ENCODE peak calls at places on chromosomes 2 and 18, in four cellular contexts. One of them, this sample, is unnamed.

GRCh38 chr18:35347991-35348390 is 3.8 kb upstream of the ZNF24 start:
- DNase-seq in AG09309: no peak
- DNase-seq in astrocyte of the spinal cord: no peak
- DNase-seq in dorsolateral prefrontal cortex: no peak
- DNase-seq in this sample: no peak

GRCh38 chr2:191521608-191522208 is 156.2 kb upstream of the NABP1 start:
- DNase-seq in AG09309: no peak
- DNase-seq in astrocyte of the spinal cord: peak
- DNase-seq in dorsolateral prefrontal cortex: no peak
- DNase-seq in this sample: no peak

GRCh38 chr2:25692143-25692542 is 18.8 kb upstream of the DTNB start:
- DNase-seq in AG09309: no peak
- DNase-seq in astrocyte of the spinal cord: no peak
- DNase-seq in dorsolateral prefrontal cortex: no peak
- DNase-seq in this sample: peak

GRCh38 chr2:52710810-52711618 is 1056.6 kb upstream of the CHAC2 start:
- DNase-seq in AG09309: no peak
- DNase-seq in astrocyte of the spinal cord: no peak
- DNase-seq in dorsolateral prefrontal cortex: no peak
- DNase-seq in this sample: no peak

GRCh38 chr2:190533175-190533967 is 1.2 kb downstream of the NEMP2 start:
- DNase-seq in AG09309: no peak
- DNase-seq in astrocyte of the spinal cord: no peak
- DNase-seq in dorsolateral prefrontal cortex: no peak
- DNase-seq in this sample: no peak

GRCh38 chr2:235234711-235235110 is 259.1 kb upstream of the AGAP1 start:
- DNase-seq in AG09309: no peak
- DNase-seq in astrocyte of the spinal cord: no peak
- DNase-seq in dorsolateral prefrontal cortex: no peak
- DNase-seq in this sample: no peak

GRCh38 chr2:112198780-112199179 is 56.1 kb downstream of the ZC3H8 start:
- DNase-seq in AG09309: peak
- DNase-seq in astrocyte of the spinal cord: no peak
- DNase-seq in dorsolateral prefrontal cortex: no peak
- DNase-seq in this sample: no peak

GRCh38 chr2:2173633-2174032 is 157.4 kb downstream of the MYT1L start:
- DNase-seq in AG09309: no peak
- DNase-seq in astrocyte of the spinal cord: no peak
- DNase-seq in dorsolateral prefrontal cortex: no peak
- DNase-seq in this sample: no peak

GRCh38 chr2:120219766-120220165 is 3.4 kb downstream of the TMEM185B start:
- DNase-seq in AG09309: no peak
- DNase-seq in astrocyte of the spinal cord: no peak
- DNase-seq in dorsolateral prefrontal cortex: no peak
- DNase-seq in this sample: no peak

GRCh38 chr2:233801357-233802131 is 23.4 kb downstream of the MROH2A start:
- DNase-seq in AG09309: no peak
- DNase-seq in astrocyte of the spinal cord: no peak
- DNase-seq in dorsolateral prefrontal cortex: peak
- DNase-seq in this sample: peak

GRCh38 chr18:13530215-13530878 is 196.0 kb downstream of the FAM210A start:
- DNase-seq in AG09309: no peak
- DNase-seq in astrocyte of the spinal cord: no peak
- DNase-seq in dorsolateral prefrontal cortex: no peak
- DNase-seq in this sample: no peak

GRCh38 chr2:13113016-13113415 is 396.3 kb downstream of the TRIB2 start:
- DNase-seq in AG09309: no peak
- DNase-seq in astrocyte of the spinal cord: no peak
- DNase-seq in dorsolateral prefrontal cortex: no peak
- DNase-seq in this sample: no peak

GRCh38 chr18:48800877-48801727 is 149.7 kb downstream of the SMAD7 start:
- DNase-seq in AG09309: peak
- DNase-seq in astrocyte of the spinal cord: no peak
- DNase-seq in dorsolateral prefrontal cortex: peak
- DNase-seq in this sample: no peak

DNA sequence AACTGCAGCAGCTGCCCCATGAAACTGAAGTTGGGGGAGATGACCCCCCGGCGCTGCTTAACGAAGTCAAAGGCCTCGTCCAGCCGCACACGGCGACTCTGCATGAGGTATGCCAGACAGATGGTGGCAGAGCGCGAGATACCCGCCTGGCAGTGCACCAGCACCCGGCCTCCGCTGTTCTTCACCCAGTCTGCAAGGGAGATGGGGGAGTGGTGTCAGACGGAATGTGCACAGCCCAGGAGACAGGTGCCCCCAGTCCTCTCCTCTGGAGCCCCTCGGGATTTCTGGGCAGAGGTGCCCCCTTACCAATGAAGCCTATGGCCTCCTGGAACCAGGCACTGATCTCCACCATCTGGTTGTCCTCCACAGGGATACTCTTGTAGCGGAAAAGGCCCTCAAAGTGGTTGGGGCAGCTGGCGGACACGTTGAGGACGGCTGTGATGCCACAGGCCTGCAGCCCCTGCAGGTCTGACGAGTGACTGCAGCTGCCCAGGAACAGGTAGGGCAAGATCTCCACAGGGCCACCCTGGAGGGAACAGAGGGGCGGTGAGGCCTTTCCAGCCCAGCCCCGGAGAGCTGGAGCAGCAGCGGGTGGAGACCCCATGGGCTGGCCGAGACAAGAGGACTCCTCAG is 1.3 kb downstream of the DUSP2 start:
- DNase-seq in AG09309: no peak
- DNase-seq in astrocyte of the spinal cord: no peak
- DNase-seq in dorsolateral prefrontal cortex: peak
- DNase-seq in this sample: peak
- TF ChIP-seq CTCF in AG09309: peak
- TF ChIP-seq CTCF in astrocyte of the spinal cord: no peak
- TF ChIP-seq CTCF in dorsolateral prefrontal cortex: no peak
- TF ChIP-seq CTCF in this sample: peak

DNA sequence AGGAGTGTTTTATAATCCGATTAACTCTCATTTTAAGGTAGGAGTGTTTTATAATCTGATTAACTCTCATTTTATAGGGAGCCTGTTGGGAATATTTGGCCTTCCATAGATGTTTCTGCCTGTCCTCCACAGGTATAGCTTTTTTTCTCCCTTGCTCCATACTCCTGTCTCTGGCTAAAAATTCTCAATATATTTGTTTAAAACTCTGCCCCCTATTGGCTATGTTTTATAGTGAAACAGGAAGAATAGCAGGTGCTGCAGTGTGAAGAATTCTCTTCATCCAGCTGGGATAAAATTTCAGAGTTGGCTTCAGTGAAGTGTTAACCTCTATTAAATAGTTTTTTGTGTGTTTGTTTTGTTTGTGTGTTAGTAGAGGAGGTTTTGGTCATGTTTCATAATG is 1046.0 kb upstream of the TMEFF2 start:
- DNase-seq in AG09309: no peak
- DNase-seq in astrocyte of the spinal cord: no peak
- DNase-seq in dorsolateral prefrontal cortex: no peak
- DNase-seq in this sample: no peak
- TF ChIP-seq CTCF in AG09309: no peak
- TF ChIP-seq CTCF in astrocyte of the spinal cord: peak
- TF ChIP-seq CTCF in dorsolateral prefrontal cortex: peak
- TF ChIP-seq CTCF in this sample: peak

GRCh38 chr2:146944601-146945000 is 900.2 kb upstream of the ACVR2A start:
- DNase-seq in AG09309: no peak
- DNase-seq in astrocyte of the spinal cord: no peak
- DNase-seq in dorsolateral prefrontal cortex: no peak
- DNase-seq in this sample: no peak
- TF ChIP-seq CTCF in AG09309: no peak
- TF ChIP-seq CTCF in astrocyte of the spinal cord: no peak
- TF ChIP-seq CTCF in dorsolateral prefrontal cortex: no peak
- TF ChIP-seq CTCF in this sample: no peak

GRCh38 chr2:54760310-54760709 is 36.8 kb downstream of the EML6 start:
- DNase-seq in AG09309: no peak
- DNase-seq in astrocyte of the spinal cord: no peak
- DNase-seq in dorsolateral prefrontal cortex: no peak
- DNase-seq in this sample: no peak

GRCh38 chr2:54767921-54768320 is 44.5 kb downstream of the EML6 start:
- DNase-seq in AG09309: no peak
- DNase-seq in astrocyte of the spinal cord: peak
- DNase-seq in dorsolateral prefrontal cortex: no peak
- DNase-seq in this sample: no peak

GRCh38 chr2:54768772-54769428 is 45.4 kb downstream of the EML6 start:
- DNase-seq in AG09309: no peak
- DNase-seq in astrocyte of the spinal cord: no peak
- DNase-seq in dorsolateral prefrontal cortex: no peak
- DNase-seq in this sample: no peak

DNA sequence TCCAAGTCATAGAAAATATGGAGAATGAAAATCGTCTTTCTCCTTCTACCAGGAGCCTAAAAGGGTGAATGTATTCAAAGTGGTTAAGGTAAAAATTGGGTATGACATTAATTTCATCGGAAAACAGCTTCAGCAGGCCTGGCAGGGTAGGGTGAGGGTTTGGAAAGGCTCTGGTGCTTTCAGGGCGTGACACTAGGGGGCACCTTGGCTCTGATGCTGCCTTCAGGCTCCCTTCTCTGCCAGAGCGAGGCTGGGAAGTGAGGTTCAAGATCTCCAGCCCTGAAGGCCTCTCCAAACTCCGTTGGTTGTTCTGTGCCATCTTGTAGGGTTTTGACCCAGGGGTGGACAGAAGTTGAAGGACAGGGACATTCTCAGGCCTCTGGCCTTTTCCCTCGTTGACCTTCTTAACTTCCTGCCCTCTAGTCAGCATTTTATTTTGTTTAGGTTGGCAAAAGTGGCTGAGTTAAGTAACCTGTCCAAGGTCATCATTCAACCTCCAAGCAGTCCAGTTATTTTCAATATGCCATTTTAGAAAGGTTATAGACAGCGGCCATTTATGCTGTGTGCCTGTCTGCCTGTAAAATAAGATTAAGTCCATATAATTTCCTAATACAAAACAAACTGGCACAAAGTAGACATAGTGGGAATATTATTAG is 40.3 kb downstream of the EML6 start:
- DNase-seq in AG09309: no peak
- DNase-seq in astrocyte of the spinal cord: no peak
- DNase-seq in dorsolateral prefrontal cortex: no peak
- DNase-seq in this sample: peak
- TF ChIP-seq CTCF in AG09309: peak
- TF ChIP-seq CTCF in astrocyte of the spinal cord: peak
- TF ChIP-seq CTCF in dorsolateral prefrontal cortex: peak
- TF ChIP-seq CTCF in this sample: peak

GRCh38 chr2:19688059-19688458 is 213.7 kb downstream of the TTC32 start:
- DNase-seq in AG09309: no peak
- DNase-seq in astrocyte of the spinal cord: no peak
- DNase-seq in dorsolateral prefrontal cortex: no peak
- DNase-seq in this sample: no peak
- TF ChIP-seq CTCF in AG09309: no peak
- TF ChIP-seq CTCF in astrocyte of the spinal cord: no peak
- TF ChIP-seq CTCF in dorsolateral prefrontal cortex: no peak
- TF ChIP-seq CTCF in this sample: no peak